ENCODE peak calls at places on chromosomes 4 and X, in eight cellular contexts. W is Peyer's patch, I is astrocyte, S is cardiac muscle cell, D is hepatocyte, L is ascending aorta, P is stomach, Z is fibroblast of lung. C is an unnamed sample.

GRCh38 chrX:154749856-154750255 is 1.0 kb downstream of the GAB3 start:
- DNase-seq in Z (no peak), D (no peak), I (no peak), W (no peak), P (no peak), S (peak; percentile 46), L (no peak), C (no peak)

GRCh38 chr4:3845744-3846429 is 79.7 kb downstream of the ADRA2C start:
- DNase-seq in S (no peak), P (no peak), L (no peak), W (no peak), Z (no peak), D (no peak), I (no peak), C (no peak)

GRCh38 chrX:118632862-118633261 is 94.5 kb upstream of the IL13RA1 start:
- DNase-seq in Z (no peak), I (no peak), P (no peak), L (no peak), D (no peak), W (no peak), S (no peak), C (no peak)

GRCh38 chrX:9542765-9543119 is 77.9 kb downstream of the TBL1X start:
- DNase-seq in I (no peak), P (no peak), Z (no peak), W (no peak), L (no peak), D (no peak), S (no peak), C (no peak)

GRCh38 chr4:1547131-1547862 is 136.8 kb downstream of the FAM53A start:
- DNase-seq in D (no peak), L (no peak), S (no peak), I (no peak), W (no peak), Z (no peak), P (no peak), C (no peak)

GRCh38 chr4:63607186-63607872 is 801.9 kb downstream of the TECRL start:
- DNase-seq in P (no peak), I (no peak), W (no peak), Z (no peak), D (no peak), S (no peak), L (no peak), C (no peak)

GRCh38 chr4:7369511-7369910 is 65.2 kb downstream of the PSAPL1 start:
- DNase-seq in P (no peak), W (no peak), L (no peak), Z (no peak), D (no peak), I (no peak), S (no peak), C (no peak)

GRCh38 chrX:87299563-87300160 is 217.9 kb upstream of the KLHL4 start:
- DNase-seq in P (no peak), S (peak; percentile 27), D (peak; percentile 32), Z (peak; percentile 5), I (no peak), L (no peak), W (no peak), C (peak; percentile 58)

GRCh38 chr4:170589597-170590191 is 499.9 kb upstream of the AADAT start:
- DNase-seq in Z (peak; percentile 14), W (no peak), I (peak; percentile 1), P (no peak), L (no peak), D (peak; percentile 60), S (no peak), C (peak; percentile 48)

GRCh38 chr4:37675587-37676290 is 10.4 kb downstream of the RELL1 start:
- DNase-seq in P (peak; percentile 51), I (no peak), S (no peak), L (no peak), D (no peak), Z (no peak), W (peak; percentile 56), C (no peak)

GRCh38 chr4:147725673-147726072 is 6.2 kb upstream of the ARHGAP10 start:
- DNase-seq in P (no peak), S (no peak), L (no peak), I (no peak), Z (peak; percentile 29), D (no peak), W (no peak), C (peak; percentile 24)

GRCh38 chr4:74793757-74794340 is 474 bp downstream of the BTC start:
- DNase-seq in P (peak; percentile 84), I (no peak), D (peak; percentile 69), W (no peak), Z (peak; percentile 22), S (peak; percentile 48), L (peak; percentile 72), C (peak; percentile 58)

DNA sequence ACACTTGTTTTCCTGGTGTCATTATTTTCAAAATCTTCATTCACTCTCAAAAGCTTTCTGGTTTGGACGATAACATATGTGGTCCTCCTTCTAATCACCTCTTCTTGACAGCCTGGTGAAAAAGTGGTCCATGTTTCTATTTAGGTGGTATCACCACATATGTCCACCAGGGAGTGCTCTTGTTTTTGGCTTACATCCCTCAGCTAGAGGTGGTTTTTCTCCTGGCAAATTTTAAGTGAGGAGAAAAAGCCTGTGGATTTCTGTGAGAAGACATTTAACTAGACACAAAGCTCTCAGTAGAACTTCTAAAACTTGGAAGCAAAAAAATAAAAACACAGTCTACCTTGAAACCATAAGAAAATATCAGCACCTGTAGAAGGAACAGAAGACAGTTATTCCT is 58.0 kb upstream of the FRMPD4 start:
- DNase-seq in S (peak; percentile 63), P (no peak), W (no peak), I (peak; percentile 6), D (peak; percentile 40), L (no peak), Z (peak; percentile 23), C (peak; percentile 67)
- H3K4me1 ChIP-seq in S (no peaks in the 10 kb centered on the region), P (no peaks in the 10 kb centered on the region), W (no peaks in the 10 kb centered on the region), I (no peaks in the 10 kb centered on the region), D (no peaks in the 10 kb centered on the region), L (no peaks in the 10 kb centered on the region), Z (no peaks in the 10 kb centered on the region), C (no peaks in the 10 kb centered on the region)

GRCh38 chr4:168839758-168840385 is 170.2 kb downstream of the CBR4 start:
- DNase-seq in I (no peak), Z (no peak), L (no peak), S (peak; percentile 76), P (no peak), W (no peak), D (peak; percentile 44), C (peak; percentile 59)

GRCh38 chr4:168835880-168836454 is 174.1 kb downstream of the CBR4 start:
- DNase-seq in P (no peak), S (no peak), I (no peak), L (no peak), D (no peak), W (no peak), Z (no peak), C (no peak)

GRCh38 chr4:168837922-168838321 is 172.1 kb downstream of the CBR4 start:
- DNase-seq in D (no peak), S (no peak), P (no peak), L (no peak), W (no peak), I (no peak), Z (no peak), C (no peak)

GRCh38 chr4:168832746-168833575 is 177.1 kb downstream of the CBR4 start:
- DNase-seq in W (no peak), L (peak; percentile 73), Z (peak; percentile 46), S (no peak), I (no peak), P (peak; percentile 27), D (peak; percentile 51), C (peak; percentile 62)

GRCh38 chr4:168836482-168836881 is 173.6 kb downstream of the CBR4 start:
- DNase-seq in S (no peak), D (no peak), Z (peak; percentile 20), L (peak; percentile 65), I (no peak), W (no peak), P (no peak), C (no peak)
- H3K4me1 ChIP-seq in S (peaks cover 18% of the 10 kb centered on the region), D (peaks cover 25% of the 10 kb centered on the region), Z (peaks cover 4% of the 10 kb centered on the region), L (peaks cover 54% of the 10 kb centered on the region), I (peaks cover 41% of the 10 kb centered on the region), W (no peaks in the 10 kb centered on the region), P (peaks cover 32% of the 10 kb centered on the region), C (peaks cover 32% of the 10 kb centered on the region)

DNA sequence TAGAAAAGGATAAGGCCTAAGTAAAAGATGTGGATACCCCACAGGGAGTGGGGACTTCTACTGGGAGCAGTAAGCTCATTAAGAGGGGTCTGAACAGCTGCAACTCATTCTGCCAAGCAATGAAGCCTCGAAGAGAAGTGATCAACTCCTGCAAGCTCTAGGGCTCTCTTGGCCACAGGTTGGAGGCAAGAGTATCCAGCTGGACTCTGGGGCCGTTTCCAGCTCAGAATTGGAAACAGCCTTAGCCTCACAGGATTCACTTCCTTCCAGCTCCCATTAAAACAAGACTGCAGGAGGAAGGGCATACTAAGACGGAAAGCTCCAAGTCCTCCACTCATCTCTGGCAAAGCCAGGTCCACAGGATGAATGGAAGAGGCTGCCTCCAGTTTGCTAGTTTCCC is 126.3 kb downstream of the ATG4A start:
- DNase-seq in I (no peak), P (no peak), L (no peak), Z (no peak), W (no peak), S (peak; percentile 11), D (no peak), C (no peak)
- H3K4me1 ChIP-seq in I (no peaks in the 10 kb centered on the region), P (no peaks in the 10 kb centered on the region), L (no peaks in the 10 kb centered on the region), Z (no peaks in the 10 kb centered on the region), W (no peaks in the 10 kb centered on the region), S (peaks cover 4% of the 10 kb centered on the region), D (peaks cover 13% of the 10 kb centered on the region), C (peaks cover 38% of the 10 kb centered on the region)

GRCh38 chr4:72323227-72323626 is 245.8 kb downstream of the ADAMTS3 start:
- DNase-seq in S (peak; percentile 20), L (no peak), Z (peak; percentile 38), P (no peak), D (no peak), I (peak; percentile 22), W (no peak), C (no peak)

GRCh38 chr4:72330381-72330780 is 238.6 kb downstream of the ADAMTS3 start:
- DNase-seq in I (no peak), W (no peak), Z (no peak), S (no peak), P (no peak), L (no peak), D (no peak), C (no peak)

GRCh38 chr4:72325215-72325614 is 243.8 kb downstream of the ADAMTS3 start:
- DNase-seq in Z (no peak), P (no peak), L (no peak), W (no peak), D (peak; percentile 9), S (no peak), I (no peak), C (peak; percentile 11)

DNA sequence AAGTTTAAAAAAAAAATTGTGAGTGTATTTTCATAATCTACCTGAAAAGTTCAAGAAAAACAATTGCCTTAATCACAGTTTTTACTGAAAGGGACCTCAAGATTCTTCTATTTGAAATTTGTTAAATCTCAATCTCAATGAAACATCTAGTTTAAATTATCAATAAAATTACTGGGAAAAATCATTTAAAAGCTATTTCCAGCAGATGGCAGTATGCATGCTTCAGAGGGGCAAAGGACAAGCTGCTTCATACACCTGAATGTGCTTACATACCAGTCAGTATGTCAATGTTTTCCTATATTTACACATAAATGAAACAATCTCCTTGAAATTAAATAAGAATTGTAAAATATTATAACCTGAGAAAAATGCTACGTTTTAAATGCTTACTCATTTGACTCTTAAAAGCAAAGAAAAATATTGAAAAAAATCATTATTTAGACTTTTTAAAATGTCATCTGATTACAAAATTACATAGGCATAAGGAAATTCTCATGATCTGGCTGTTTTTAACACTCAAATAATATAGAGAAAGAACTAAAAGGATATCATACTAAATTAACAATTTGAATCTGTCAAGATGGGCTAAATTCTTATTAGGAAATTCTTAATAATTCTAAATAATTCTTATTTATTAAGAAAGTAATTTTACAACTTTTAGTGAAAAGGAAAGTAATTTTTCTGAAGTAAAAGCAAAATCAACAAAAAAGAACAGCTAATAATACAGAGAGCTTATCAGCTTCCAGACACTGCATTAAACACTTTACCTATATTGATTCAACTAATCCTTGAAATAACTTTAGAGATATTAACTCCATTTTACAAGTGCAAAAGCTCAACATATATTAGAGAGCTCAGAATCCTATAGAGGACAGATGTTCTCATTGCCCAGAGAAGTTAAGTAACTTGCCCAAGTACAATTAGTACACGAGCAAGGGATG is 242.1 kb downstream of the ADAMTS3 start:
- DNase-seq in L (no peak), I (peak; percentile 25), D (peak; percentile 55), Z (peak; percentile 42), P (no peak), W (no peak), S (peak; percentile 58), C (peak; percentile 75)
- H3K4me1 ChIP-seq in L (no peaks in the 10 kb centered on the region), I (no peaks in the 10 kb centered on the region), D (no peaks in the 10 kb centered on the region), Z (no peaks in the 10 kb centered on the region), P (no peaks in the 10 kb centered on the region), W (no peaks in the 10 kb centered on the region), S (peaks cover 12% of the 10 kb centered on the region), C (peaks cover 3% of the 10 kb centered on the region)